ENCODE peak calls at places on chromosome 20, in four cellular contexts. U, Z, V and S are unnamed samples.

GRCh38 chr20:23161968-23162696 is 76.0 kb upstream of the CD93 start:
- DNase-seq in U (no peak), Z (no peak), V (no peak), S (no peak)

GRCh38 chr20:4038047-4038459 is 22.7 kb upstream of the RNF24 start:
- DNase-seq in V (no peak), Z (peak), U (peak), S (peak)

GRCh38 chr20:63498950-63499332 is at the start of gene EEF1A2:
- DNase-seq in Z (peak), V (peak), U (no peak), S (no peak)

GRCh38 chr20:58593880-58594473 is 57.1 kb upstream of the STX16 start:
- DNase-seq in U (no peak), Z (no peak), V (no peak), S (no peak)

GRCh38 chr20:764255-764654 is 4.0 kb downstream of the SLC52A3 start:
- DNase-seq in V (no peak), Z (no peak), U (no peak), S (no peak)

GRCh38 chr20:45779011-45779915 is 12.4 kb downstream of the WFDC3 start:
- DNase-seq in Z (no peak), U (no peak), V (peak), S (no peak)

GRCh38 chr20:10239954-10240353 is 21.3 kb downstream of the SNAP25 start:
- DNase-seq in Z (no peak), U (no peak), V (peak), S (no peak)

GRCh38 chr20:19644085-19644484 is 114.0 kb upstream of the RIN2 start:
- DNase-seq in V (no peak), Z (no peak), U (no peak), S (no peak)

GRCh38 chr20:63567382-63568169 is 6.5 kb downstream of the HELZ2 start:
- DNase-seq in Z (peak), U (peak), V (no peak), S (peak)

GRCh38 chr20:49397525-49397924 is 84.9 kb downstream of the KCNB1 start:
- DNase-seq in V (peak), Z (no peak), U (no peak), S (no peak)

GRCh38 chr20:43415661-43416430 is 41.9 kb upstream of the SRSF6 start:
- DNase-seq in U (no peak), V (no peak), Z (no peak), S (no peak)

GRCh38 chr20:46494077-46494476 is 19.3 kb downstream of the ZNF334 start:
- DNase-seq in U (no peak), V (no peak), Z (no peak), S (no peak)

GRCh38 chr20:49052334-49052733 is 6.2 kb downstream of the CSE1L start:
- DNase-seq in U (no peak), Z (no peak), V (no peak), S (no peak)

GRCh38 chr20:32581839-32582658 is 3.1 kb downstream of the NOL4L start:
- DNase-seq in V (no peak), U (no peak), Z (no peak), S (no peak)

GRCh38 chr20:63947638-63948456 is 8.4 kb downstream of the UCKL1 start:
- DNase-seq in U (no peak), Z (no peak), V (no peak), S (no peak)

GRCh38 chr20:37758332-37758731 is 64.5 kb downstream of the CTNNBL1 start:
- DNase-seq in Z (no peak), U (no peak), V (peak), S (no peak)